ENCODE peak calls at places on chromosomes 11 and 22, in nine cellular contexts. S is cardiac muscle cell; F is heart right ventricle; M is tibial nerve; I is fibroblast of lung; B is heart left ventricle; J is left ventricle myocardium inferior; X is endothelial cell of umbilical vein; W is CD8-positive, alpha-beta T cell. H is an unnamed sample. For H3K27me3, the result is how much of the 10 kb centered on the place peaks cover.

GRCh38 chr11:6681949-6682348 is 1.2 kb downstream of the MRPL17 start:
- DNase-seq in W (no peak), F (no peak), S (peak), M (no peak), X (no peak), J (no peak), B (no peak), I (peak), H (no peak)

GRCh38 chr11:2302844-2303626 is 1.2 kb downstream of the TSPAN32 start:
- DNase-seq in M (no peak), W (no peak), B (peak), J (peak), I (no peak), X (no peak), F (peak), S (no peak), H (peak)

GRCh38 chr22:35539910-35540599 is 576 bp upstream of the RASD2 start:
- DNase-seq in M (no peak), F (peak), B (peak), J (peak), X (no peak), S (peak), I (peak), W (peak), H (peak)

GRCh38 chr22:30017375-30017774 is 62.9 kb upstream of the HORMAD2 start:
- DNase-seq in J (no peak), B (no peak), X (peak), W (no peak), I (peak), F (no peak), M (no peak), S (no peak), H (no peak)

GRCh38 chr11:61874460-61874809 is 16.9 kb downstream of the FADS3 start:
- DNase-seq in W (no peak), J (peak), X (no peak), B (peak), S (no peak), F (peak), I (no peak), M (no peak), H (no peak)

GRCh38 chr11:27437824-27438594 is 34.6 kb downstream of the LGR4 start:
- DNase-seq in B (no peak), M (no peak), X (no peak), S (no peak), I (peak), F (no peak), W (no peak), J (no peak), H (no peak)

GRCh38 chr22:30183861-30184278 is 62.7 kb downstream of the LIF start:
- DNase-seq in B (no peak), W (no peak), S (no peak), M (no peak), X (no peak), J (no peak), I (peak), F (no peak), H (no peak)

GRCh38 chr22:18035740-18036139 is 11.4 kb upstream of the MICAL3 start:
- DNase-seq in F (no peak), I (peak), S (peak), M (no peak), W (no peak), B (peak), X (no peak), J (peak), H (peak)

GRCh38 chr22:30890689-30891442 is 77.7 kb downstream of the MORC2 start:
- DNase-seq in S (peak), M (no peak), W (no peak), I (peak), J (peak), X (peak), F (peak), B (no peak), H (peak)

GRCh38 chr11:5369793-5370192 is 13.8 kb upstream of the OR51M1 start:
- DNase-seq in W (no peak), J (no peak), I (no peak), F (no peak), B (no peak), S (peak), M (no peak), X (peak), H (no peak)

GRCh38 chr11:111378773-111379499 is at the start of gene POU2AF1:
- DNase-seq in W (peak), F (no peak), J (peak), M (no peak), B (no peak), X (no peak), S (no peak), I (peak), H (peak)

GRCh38 chr11:17286332-17286731 is 9.8 kb downstream of the NUCB2 start:
- DNase-seq in X (no peak), S (no peak), I (no peak), J (no peak), W (no peak), M (no peak), F (no peak), B (no peak), H (no peak)

GRCh38 chr11:130894322-130895025 is 21.8 kb downstream of the SNX19 start:
- DNase-seq in W (peak), M (peak), X (peak), I (peak), F (peak), J (peak), B (peak), S (peak), H (peak)

GRCh38 chr11:2700415-2701211 is 819 bp upstream of the KCNQ1OT1 start:
- DNase-seq in I (peak), W (no peak), M (peak), S (peak), F (peak), X (peak), B (peak), J (peak), H (peak)

GRCh38 chr22:44889233-44889878 is 120.4 kb downstream of the PHF21B start:
- DNase-seq in W (no peak), F (no peak), X (no peak), J (no peak), S (no peak), B (no peak), M (no peak), I (no peak), H (peak)

GRCh38 chr22:17137226-17137625 is 16.1 kb upstream of the TMEM121B start:
- DNase-seq in S (no peak), M (no peak), I (no peak), X (no peak), B (no peak), J (no peak), W (no peak), F (no peak), H (peak)

GRCh38 chr11:126219547-126219946 is 8.0 kb downstream of the FAM118B start:
- DNase-seq in S (no peak), J (no peak), M (no peak), W (no peak), F (no peak), I (no peak), X (no peak), B (no peak), H (no peak)

GRCh38 chr11:80593981-80594380 is 1153.2 kb upstream of the TENM4 start:
- DNase-seq in M (no peak), S (no peak), I (peak), F (no peak), B (no peak), W (no peak), J (no peak), X (peak), H (no peak)

GRCh38 chr22:23704829-23705228 is 14.0 kb downstream of the RGL4 start:
- DNase-seq in W (no peak), X (no peak), J (no peak), S (no peak), B (no peak), F (no peak), I (no peak), M (no peak), H (no peak)

GRCh38 chr22:37485006-37485713 is 1.0 kb downstream of the MFNG start:
- DNase-seq in X (peak), S (no peak), J (no peak), I (no peak), F (peak), W (peak), M (no peak), B (peak), H (peak)

GRCh38 chr11:108221401-108221800 is 1.0 kb downstream of the NPAT start:
- DNase-seq in J (no peak), M (no peak), I (peak), S (no peak), B (no peak), X (peak), F (no peak), W (no peak), H (no peak)

GRCh38 chr11:68950776-68951175 is 30.0 kb downstream of the MRGPRD start:
- DNase-seq in F (no peak), M (no peak), J (no peak), I (no peak), X (no peak), S (no peak), B (no peak), W (no peak), H (no peak)

GRCh38 chr11:118291453-118291852 is 13.1 kb upstream of the CD3E start:
- DNase-seq in F (no peak), I (no peak), J (no peak), M (no peak), X (no peak), B (no peak), S (no peak), W (no peak), H (no peak)

DNA sequence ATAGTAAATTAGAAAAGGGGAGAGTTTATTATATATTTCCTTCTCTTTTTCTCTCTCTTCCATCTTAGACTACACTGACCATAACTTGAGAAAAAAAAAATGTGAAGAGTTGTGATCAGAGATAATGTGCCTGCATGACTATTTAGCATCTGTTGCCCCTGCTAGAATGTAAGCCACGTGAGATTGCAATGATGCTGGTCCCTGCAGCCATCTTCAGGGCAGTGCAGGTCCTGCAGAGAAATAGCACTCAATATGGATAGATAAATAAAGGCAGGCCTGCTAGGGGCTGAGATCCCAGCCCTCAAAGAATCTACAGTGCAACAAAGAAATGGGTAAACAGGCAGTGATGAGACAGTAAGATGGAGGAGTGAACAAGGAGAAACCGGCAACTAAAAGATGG is 7.8 kb upstream of the DKK3 start:
- DNase-seq in W (no peak), F (no peak), I (no peak), J (no peak), S (no peak), X (no peak), B (no peak), M (no peak), H (no peak)
- TF ChIP-seq CTCF in W (no peak), F (no peak), I (no peak), J (peak), S (no peak), X (no peak), B (no peak), M (no peak), H (no peak)

GRCh38 chr11:7793233-7793632 is 3.5 kb downstream of the OR5P2 start:
- DNase-seq in M (no peak), S (no peak), W (no peak), I (no peak), B (no peak), F (no peak), X (no peak), J (no peak), H (no peak)

GRCh38 chr11:7787239-7787638 is 9.5 kb downstream of the OR5P2 start:
- DNase-seq in J (no peak), I (no peak), F (no peak), W (no peak), B (no peak), M (no peak), S (no peak), X (no peak), H (no peak)
- H3K27ac ChIP-seq in J (no peak), I (no peak), F (no peak), W (no peak), B (no peak), M (no peak), S (no peak), X (no peak), H (no peak)

GRCh38 chr11:44305149-44305642 is 4.7 kb downstream of the ALX4 start:
- DNase-seq in S (no peak), F (no peak), X (peak), B (no peak), M (no peak), I (no peak), J (no peak), W (no peak), H (no peak)
- H3K27me3 ChIP-seq in S (half or more), F (half or more), X (half or more), B (half or more), M (half or more), I (half or more), J (half or more), W (under half), H (half or more)

GRCh38 chr22:39303358-39303757 is 16.1 kb downstream of the RPL3 start:
- DNase-seq in M (no peak), J (no peak), I (no peak), S (no peak), W (no peak), B (no peak), F (no peak), X (no peak), H (no peak)

GRCh38 chr22:39302431-39302960 is 16.9 kb downstream of the RPL3 start:
- DNase-seq in S (no peak), J (no peak), W (no peak), B (no peak), I (no peak), F (no peak), M (no peak), X (no peak), H (no peak)

GRCh38 chr22:39301926-39302325 is 17.5 kb downstream of the RPL3 start:
- DNase-seq in I (no peak), B (no peak), X (no peak), J (no peak), W (no peak), S (no peak), M (no peak), F (no peak), H (no peak)

GRCh38 chr22:39306456-39307361 is 12.7 kb downstream of the RPL3 start:
- DNase-seq in M (no peak), X (peak), W (peak), F (no peak), I (no peak), J (no peak), B (peak), S (peak), H (peak)

GRCh38 chr22:39303892-39304671 is 15.3 kb downstream of the RPL3 start:
- DNase-seq in M (no peak), J (no peak), I (no peak), F (no peak), S (no peak), B (no peak), W (no peak), X (no peak), H (no peak)
- TF ChIP-seq CTCF in M (no peak), J (no peak), I (no peak), F (no peak), S (no peak), B (no peak), W (no peak), X (no peak), H (no peak)

GRCh38 chr22:32204856-32205722 is at the start of gene RFPL2:
- DNase-seq in F (no peak), X (peak), I (peak), M (no peak), W (no peak), B (peak), S (peak), J (no peak), H (no peak)
- H3K27ac ChIP-seq in F (no peak), X (no peak), I (no peak), M (no peak), W (peak), B (no peak), S (no peak), J (no peak), H (no peak)

DNA sequence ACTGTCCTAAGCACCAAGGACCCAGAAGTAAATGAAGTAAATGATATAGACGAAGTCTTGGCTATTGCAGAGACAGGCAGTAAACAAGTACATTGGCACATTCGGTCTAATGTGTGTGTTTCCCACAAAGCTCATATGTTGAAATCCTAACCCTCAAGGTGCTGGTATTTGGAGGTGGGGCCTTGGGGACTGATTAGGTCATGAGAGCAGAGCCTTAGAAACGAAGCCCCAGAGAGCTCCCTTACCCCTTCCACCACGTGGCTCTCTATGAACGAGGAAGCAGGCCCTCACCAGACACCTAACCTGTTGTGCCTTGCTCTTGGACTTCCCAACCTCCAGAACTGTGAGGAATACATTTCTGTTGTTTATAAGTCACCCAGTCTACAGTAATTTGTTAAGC is 14.9 kb downstream of the CLMP start:
- DNase-seq in S (no peak), X (no peak), J (no peak), W (no peak), F (no peak), B (no peak), M (no peak), I (peak), H (no peak)
- H3K27me3 ChIP-seq in S (under half), X (under half), J (half or more), W (under half), F (half or more), B (under half), M (under half), I (under half), H (under half)

DNA sequence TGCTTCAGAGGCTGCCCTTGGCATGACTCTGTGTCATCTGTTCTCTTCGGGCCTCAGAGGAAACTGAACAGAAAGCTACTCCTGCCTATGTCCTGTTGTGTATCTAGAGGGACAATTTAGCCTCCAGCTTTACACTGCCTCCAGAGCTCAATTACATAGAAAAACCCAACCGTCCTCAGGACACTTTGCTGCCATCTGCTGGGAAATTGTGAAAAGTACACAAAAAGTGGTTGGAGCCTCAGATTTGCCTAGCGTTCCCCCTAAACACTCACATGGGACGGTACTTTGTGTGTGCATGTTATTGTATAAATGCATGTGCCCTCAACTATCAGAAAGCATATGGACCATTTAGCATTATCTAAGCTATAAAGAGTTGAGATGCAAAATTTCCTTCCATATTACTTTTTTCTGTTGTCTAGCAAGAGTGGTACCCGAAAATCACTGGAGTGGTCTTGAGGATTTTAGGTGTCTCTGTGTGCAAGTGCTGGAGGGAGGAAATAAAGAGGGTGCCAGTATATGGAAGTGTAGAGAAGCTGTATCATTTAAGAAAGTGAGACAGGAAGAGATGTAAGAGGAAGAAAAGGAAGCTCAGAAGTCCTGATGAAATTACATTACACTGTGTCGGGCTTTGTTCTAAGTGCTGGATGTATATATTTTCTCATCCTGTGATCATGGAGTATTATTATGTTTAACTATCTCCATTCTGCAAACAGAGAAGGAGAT is 8.7 kb upstream of the MS4A4E start:
- DNase-seq in B (no peak), I (no peak), J (no peak), S (peak), M (no peak), F (peak), X (peak), W (no peak), H (no peak)
- TF ChIP-seq CTCF in B (peak), I (peak), J (peak), S (peak), M (peak), F (no peak), X (peak), W (peak), H (peak)

GRCh38 chr22:41478891-41479521 is 10.1 kb downstream of the ACO2 start:
- DNase-seq in J (no peak), I (peak), X (no peak), W (no peak), B (no peak), S (no peak), F (no peak), M (peak), H (no peak)
- H3K27ac ChIP-seq in J (peak), I (peak), X (no peak), W (no peak), B (peak), S (peak), F (peak), M (peak), H (peak)

GRCh38 chr11:95145430-95146063 is 55.9 kb downstream of the ENDOD1 start:
- DNase-seq in F (no peak), X (no peak), I (no peak), W (no peak), J (no peak), S (no peak), M (no peak), B (no peak), H (no peak)

GRCh38 chr11:95143106-95143681 is 53.5 kb downstream of the ENDOD1 start:
- DNase-seq in J (no peak), W (no peak), S (no peak), M (no peak), B (no peak), I (peak), X (no peak), F (no peak), H (no peak)

GRCh38 chr11:95142431-95142830 is 52.8 kb downstream of the ENDOD1 start:
- DNase-seq in X (no peak), B (no peak), F (no peak), I (no peak), S (no peak), W (no peak), M (no peak), J (no peak), H (no peak)

GRCh38 chr11:95147364-95147905 is 57.8 kb downstream of the ENDOD1 start:
- DNase-seq in X (peak), M (no peak), S (no peak), I (peak), B (no peak), W (no peak), J (no peak), F (no peak), H (no peak)

DNA sequence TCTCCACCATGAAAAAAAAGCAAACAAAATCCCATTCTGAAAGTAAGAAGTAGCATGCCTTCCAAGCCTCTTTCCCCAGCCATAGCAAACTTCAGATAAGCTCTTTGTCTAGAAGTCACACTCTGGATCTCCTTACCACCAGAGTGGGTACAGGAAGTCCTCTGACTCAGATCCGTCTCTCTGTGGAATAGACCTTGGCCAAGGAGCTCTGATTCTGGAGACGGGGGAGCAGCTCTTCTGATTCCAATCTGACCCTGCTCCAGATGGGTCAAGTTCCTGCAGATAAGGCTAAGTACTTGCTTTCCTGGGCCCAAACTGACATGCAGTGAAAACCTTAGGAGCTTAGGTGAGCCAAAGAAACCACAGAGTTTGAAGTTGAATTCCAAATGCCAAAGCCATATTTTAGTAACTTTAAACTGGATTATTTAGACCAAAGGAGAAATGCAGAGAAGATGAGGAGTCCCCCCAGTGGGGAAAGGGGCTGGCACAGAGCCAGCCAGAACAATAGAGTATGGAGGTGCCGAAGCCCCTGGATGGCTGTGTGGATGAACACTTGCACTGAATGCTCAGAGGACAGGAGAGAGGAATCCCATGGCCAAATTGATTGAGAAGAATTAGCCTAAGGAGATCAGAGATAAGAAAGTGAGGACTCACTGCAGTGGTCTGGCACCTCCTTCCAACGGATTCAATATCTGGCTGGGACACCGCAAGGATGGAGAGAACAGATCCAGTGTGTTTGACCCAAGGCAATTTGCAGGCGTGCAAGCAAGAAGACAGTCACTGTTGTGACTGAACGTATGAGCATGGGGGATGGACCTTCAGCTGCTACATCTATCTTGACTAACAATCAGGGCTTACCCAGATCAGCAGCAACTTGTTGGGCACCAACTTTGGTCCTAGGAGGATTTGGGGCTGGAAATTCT is 54.9 kb downstream of the ENDOD1 start:
- DNase-seq in M (no peak), F (no peak), B (no peak), S (no peak), W (no peak), I (peak), X (peak), J (no peak), H (no peak)
- H3K27me3 ChIP-seq in M (under half), F (under half), B (under half), S (under half), W (under half), I (under half), X (under half), J (under half), H (under half)

H was measured in spleen.